ENCODE peak calls at places on chromosomes 3 and 15, in six cellular contexts. M, V, H, K, O and R are unnamed samples.

GRCh38 chr3:50264389-50264963 is 4.5 kb upstream of the SEMA3B start:
- DNase-seq in M (peak; percentile 96), V (peak; percentile 94), H (peak; percentile 83), K (peak; percentile 76), O (peak; percentile 84), R (no peak)

GRCh38 chr15:80132382-80132781 is 20.4 kb upstream of the FAH start:
- DNase-seq in M (no peak), V (no peak), H (no peak), K (no peak), O (no peak), R (no peak)

GRCh38 chr15:43441316-43441715 is 51.6 kb downstream of the TP53BP1 start:
- DNase-seq in M (no peak), V (no peak), H (no peak), K (no peak), O (no peak), R (no peak)

GRCh38 chr3:150738688-150739087 is 24.3 kb downstream of the SIAH2 start:
- DNase-seq in M (no peak), V (no peak), H (no peak), K (no peak), O (no peak), R (no peak)

GRCh38 chr15:79290642-79291275 is 8.2 kb downstream of the ANKRD34C start:
- DNase-seq in M (no peak), V (no peak), H (no peak), K (no peak), O (no peak), R (no peak)

GRCh38 chr15:39202641-39203040 is 378.2 kb upstream of the THBS1 start:
- DNase-seq in M (no peak), V (no peak), H (no peak), K (no peak), O (no peak), R (no peak)

GRCh38 chr15:29131336-29132109 is 138.1 kb downstream of the NSMCE3 start:
- DNase-seq in M (no peak), V (no peak), H (peak; percentile 32), K (no peak), O (peak; percentile 8), R (peak; percentile 34)

GRCh38 chr3:123505820-123506219 is 56.9 kb upstream of the ADCY5 start:
- DNase-seq in M (no peak), V (no peak), H (no peak), K (no peak), O (no peak), R (no peak)

GRCh38 chr3:72722930-72723726 is 125.1 kb downstream of the SHQ1 start:
- DNase-seq in M (no peak), V (no peak), H (peak; percentile 60), K (no peak), O (no peak), R (no peak)

GRCh38 chr3:141538568-141538967 is 51.7 kb downstream of the RASA2 start:
- DNase-seq in M (no peak), V (no peak), H (no peak), K (no peak), O (no peak), R (no peak)

GRCh38 chr3:183764854-183765731 is 60.3 kb downstream of the MAP6D1 start:
- DNase-seq in M (no peak), V (no peak), H (no peak), K (no peak), O (no peak), R (no peak)

GRCh38 chr15:85875756-85876155 is 81.0 kb upstream of the KLHL25 start:
- DNase-seq in M (no peak), V (no peak), H (no peak), K (no peak), O (no peak), R (no peak)
- H3K27me3 ChIP-seq in M (no peaks in the 10 kb centered on the region), V (no peaks in the 10 kb centered on the region), H (peaks cover 29% of the 10 kb centered on the region), K (no peaks in the 10 kb centered on the region), O (peaks cover 5% of the 10 kb centered on the region), R (peaks cover 5% of the 10 kb centered on the region)

DNA sequence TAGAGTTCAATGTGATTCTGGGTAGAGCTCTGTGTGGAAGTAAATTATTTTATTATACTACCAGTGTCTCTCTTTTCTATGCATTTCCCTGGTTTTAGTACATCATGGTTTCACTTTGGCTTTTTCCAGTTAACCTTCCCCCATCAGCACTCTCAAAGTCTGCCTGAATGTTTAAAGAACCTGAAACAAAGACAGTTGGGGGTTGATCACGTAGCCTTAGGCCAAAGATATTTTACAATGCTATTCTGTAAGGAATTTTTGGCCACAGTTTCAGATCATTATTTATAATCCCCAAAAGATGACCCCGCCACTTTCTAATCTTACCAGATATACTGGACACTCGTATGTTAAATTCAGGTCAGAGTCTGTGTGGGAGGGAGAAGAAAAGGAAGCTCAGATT is 156.3 kb upstream of the TMC3 start:
- DNase-seq in M (no peak), V (no peak), H (no peak), K (no peak), O (no peak), R (no peak)
- H3K4me3 ChIP-seq in M (no peak overlapping the region), V (no peak overlapping the region), H (no peak overlapping the region), K (no peak overlapping the region), O (no peak overlapping the region), R (no peak overlapping the region)

GRCh38 chr15:45128971-45129639 is 574 bp downstream of the DUOXA1 start:
- DNase-seq in M (no peak), V (peak; percentile 27), H (no peak), K (no peak), O (no peak), R (no peak)

GRCh38 chr15:45130291-45131000 is 652 bp downstream of the DUOX1 start:
- DNase-seq in M (no peak), V (no peak), H (no peak), K (no peak), O (no peak), R (no peak)

GRCh38 chr15:45126535-45127158 is 3.0 kb downstream of the DUOXA1 start:
- DNase-seq in M (no peak), V (peak; percentile 32), H (no peak), K (peak; percentile 53), O (no peak), R (peak; percentile 29)

GRCh38 chr15:45131510-45131909 is 1.7 kb downstream of the DUOX1 start:
- DNase-seq in M (no peak), V (no peak), H (no peak), K (no peak), O (no peak), R (no peak)

GRCh38 chr15:45129651-45130129 is at the start of the genes DUOX1 and DUOXA1:
- DNase-seq in M (no peak), V (peak; percentile 67), H (no peak), K (no peak), O (no peak), R (peak; percentile 4)
- H3K27me3 ChIP-seq in M (peaks cover 95% of the 10 kb centered on the region), V (peaks cover 100% of the 10 kb centered on the region), H (peaks cover 26% of the 10 kb centered on the region), K (no peaks in the 10 kb centered on the region), O (peaks cover 40% of the 10 kb centered on the region), R (peaks cover 33% of the 10 kb centered on the region)

DNA sequence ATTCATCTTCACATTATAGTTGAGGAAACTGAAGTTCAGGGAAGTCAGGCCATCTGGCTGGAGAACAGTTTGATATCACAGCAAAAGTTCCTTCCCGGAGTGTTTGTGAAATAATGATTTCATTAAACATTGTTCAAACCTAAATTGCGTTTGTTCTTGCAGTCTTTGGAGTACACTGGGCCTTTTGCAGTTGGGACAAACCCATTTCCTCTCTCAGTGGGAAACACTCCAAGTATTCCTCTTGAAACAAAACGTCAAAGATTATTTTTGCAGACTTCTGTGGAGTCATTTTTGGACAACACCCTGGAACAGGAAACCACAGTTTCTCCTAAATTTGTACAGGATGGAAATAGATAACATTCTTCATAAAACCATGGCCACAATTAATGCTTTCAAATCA is 287.5 kb downstream of the PTPRG start:
- DNase-seq in M (no peak), V (no peak), H (no peak), K (no peak), O (no peak), R (no peak)
- H3K4me3 ChIP-seq in M (no peak overlapping the region), V (no peak overlapping the region), H (no peak overlapping the region), K (no peak overlapping the region), O (no peak overlapping the region), R (no peak overlapping the region)

GRCh38 chr15:60614862-60615771 is 136.2 kb upstream of the ICE2 start:
- DNase-seq in M (no peak), V (peak; percentile 59), H (no peak), K (peak; percentile 55), O (no peak), R (no peak)
- H3K27me3 ChIP-seq in M (peaks cover 19% of the 10 kb centered on the region), V (no peaks in the 10 kb centered on the region), H (no peaks in the 10 kb centered on the region), K (no peaks in the 10 kb centered on the region), O (no peaks in the 10 kb centered on the region), R (no peaks in the 10 kb centered on the region)